ENCODE peak calls at places on chromosomes 13 and 19, in nine cellular contexts. V, X, D, K, W, B, E, L and N are unnamed samples.

GRCh38 chr19:57171551-57172081 is 4.3 kb upstream of the DUXA start:
- DNase-seq in V (peak; percentile 55), X (peak; percentile 39), D (no peak), K (peak; percentile 75), W (peak; percentile 17), B (peak; percentile 39), E (no peak), L (peak; percentile 34), N (peak; percentile 41)

GRCh38 chr13:102197193-102197592 is 204.7 kb downstream of the FGF14 start:
- DNase-seq in V (no peak), X (no peak), D (no peak), K (peak; percentile 45), W (peak; percentile 29), B (peak; percentile 8), E (no peak), L (no peak), N (peak; percentile 78)

GRCh38 chr19:30812099-30812684 is 440.0 kb downstream of the ZNF536 start:
- DNase-seq in V (no peak), X (no peak), D (no peak), K (no peak), W (no peak), B (no peak), E (no peak), L (no peak), N (no peak)

GRCh38 chr13:42350141-42350540 is 78.2 kb downstream of the AKAP11 start:
- DNase-seq in V (no peak), X (no peak), D (no peak), K (no peak), W (no peak), B (no peak), E (no peak), L (no peak), N (no peak)

GRCh38 chr13:72953391-72953960 is 105.3 kb upstream of the KLF5 start:
- DNase-seq in V (no peak), X (no peak), D (no peak), K (no peak), W (no peak), B (no peak), E (no peak), L (peak; percentile 29), N (no peak)

GRCh38 chr19:38229585-38230073 is 5.6 kb upstream of the DPF1 start:
- DNase-seq in V (peak; percentile 92), X (peak; percentile 43), D (peak; percentile 45), K (peak; percentile 79), W (peak; percentile 86), B (peak; percentile 91), E (peak; percentile 92), L (no peak), N (peak; percentile 91)

GRCh38 chr13:44867825-44868224 is 121.4 kb downstream of the NUFIP1 start:
- DNase-seq in V (peak; percentile 57), X (no peak), D (no peak), K (no peak), W (no peak), B (no peak), E (no peak), L (no peak), N (no peak)

GRCh38 chr19:17617807-17618192 is 62.4 kb downstream of the COLGALT1 start:
- DNase-seq in V (no peak), X (no peak), D (no peak), K (no peak), W (no peak), B (no peak), E (no peak), L (no peak), N (no peak)

GRCh38 chr13:107133950-107134349 is 566.0 kb upstream of the ARGLU1 start:
- DNase-seq in V (no peak), X (no peak), D (no peak), K (no peak), W (no peak), B (no peak), E (no peak), L (no peak), N (no peak)

GRCh38 chr13:31764556-31764955 is 25.2 kb downstream of the RXFP2 start:
- DNase-seq in V (no peak), X (no peak), D (no peak), K (no peak), W (peak; percentile 27), B (no peak), E (no peak), L (no peak), N (no peak)

GRCh38 chr13:29369060-29369743 is 226.3 kb downstream of the SLC7A1 start:
- DNase-seq in V (peak; percentile 54), X (no peak), D (no peak), K (peak; percentile 36), W (peak; percentile 23), B (peak; percentile 34), E (peak; percentile 45), L (no peak), N (peak; percentile 74)

GRCh38 chr13:102812616-102813287 is 13.8 kb downstream of the BIVM start:
- DNase-seq in V (peak; percentile 49), X (no peak), D (no peak), K (no peak), W (peak; percentile 55), B (peak; percentile 15), E (no peak), L (no peak), N (peak; percentile 49)

GRCh38 chr19:15245370-15246197 is 13.3 kb upstream of the EPHX3 start:
- DNase-seq in V (no peak), X (no peak), D (no peak), K (no peak), W (no peak), B (no peak), E (no peak), L (no peak), N (no peak)
- H3K4me1 ChIP-seq in V (no peaks in the 10 kb centered on the region), X (peaks cover 48% of the 10 kb centered on the region), D (peaks cover 19% of the 10 kb centered on the region), K (no peaks in the 10 kb centered on the region), W (peaks cover 42% of the 10 kb centered on the region), B (peaks cover 32% of the 10 kb centered on the region), E (no peaks in the 10 kb centered on the region), L (peaks cover 26% of the 10 kb centered on the region), N (peaks cover under 1% of the 10 kb centered on the region)

GRCh38 chr19:39708594-39708993 is 4.3 kb downstream of the LGALS14 start:
- DNase-seq in V (no peak), X (no peak), D (no peak), K (no peak), W (no peak), B (no peak), E (no peak), L (no peak), N (no peak)

GRCh38 chr19:39710333-39710890 is 6.1 kb downstream of the LGALS14 start:
- DNase-seq in V (no peak), X (no peak), D (no peak), K (no peak), W (no peak), B (no peak), E (no peak), L (no peak), N (no peak)

GRCh38 chr19:39704181-39705044 is at the start of gene LGALS14:
- DNase-seq in V (no peak), X (no peak), D (no peak), K (no peak), W (no peak), B (no peak), E (no peak), L (no peak), N (no peak)

GRCh38 chr19:39705578-39706188 is 1.4 kb downstream of the LGALS14 start:
- DNase-seq in V (peak; percentile 8), X (no peak), D (no peak), K (no peak), W (no peak), B (no peak), E (no peak), L (no peak), N (no peak)

DNA sequence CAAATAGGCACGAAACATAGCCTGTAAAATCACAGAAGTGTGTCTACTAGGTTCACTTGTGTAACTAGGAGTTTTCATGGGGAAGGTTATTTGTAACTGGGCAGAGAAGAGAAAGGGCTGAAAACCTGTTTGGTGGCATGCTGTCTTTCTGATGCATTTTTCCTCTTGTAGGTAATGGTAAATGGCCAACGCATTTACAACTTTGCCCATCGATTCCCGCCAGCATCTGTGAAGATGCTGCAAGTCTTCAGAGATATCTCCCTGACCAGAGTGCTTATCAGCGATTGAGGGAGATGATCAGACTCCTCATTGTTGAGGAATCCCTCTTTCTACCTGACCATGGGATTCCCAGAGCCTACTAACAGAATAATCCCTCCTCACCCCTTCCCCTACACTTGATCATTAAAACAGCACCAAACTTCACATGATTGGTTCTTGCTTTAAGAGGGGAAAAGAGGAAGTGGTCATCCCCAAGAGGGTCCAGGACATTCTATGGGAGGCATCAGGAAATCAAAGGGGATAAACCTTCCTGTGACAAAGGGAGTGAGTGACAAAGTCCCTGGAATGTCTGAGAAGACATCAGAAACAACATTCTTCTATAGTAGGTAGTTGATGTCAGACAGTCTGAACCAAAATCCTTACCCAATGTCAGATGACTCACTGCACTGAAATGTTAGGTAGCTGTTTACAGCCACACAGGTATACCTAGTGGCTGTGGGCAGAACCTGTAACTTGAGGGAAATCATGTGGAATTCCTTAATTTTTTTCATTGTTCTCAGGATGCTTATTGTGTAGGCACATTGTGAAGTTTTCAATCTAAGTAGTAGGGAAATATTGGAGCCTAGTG is 5.0 kb downstream of the LGALS14 start:
- DNase-seq in V (no peak), X (no peak), D (no peak), K (no peak), W (no peak), B (no peak), E (no peak), L (no peak), N (no peak)
- H3K4me1 ChIP-seq in V (no peaks in the 10 kb centered on the region), X (no peaks in the 10 kb centered on the region), D (no peaks in the 10 kb centered on the region), K (no peaks in the 10 kb centered on the region), W (no peaks in the 10 kb centered on the region), B (no peaks in the 10 kb centered on the region), E (no peaks in the 10 kb centered on the region), L (no peaks in the 10 kb centered on the region), N (no peaks in the 10 kb centered on the region)

GRCh38 chr19:13984875-13985741 is 21.0 kb downstream of the RFX1 start:
- DNase-seq in V (no peak), X (no peak), D (no peak), K (no peak), W (no peak), B (no peak), E (no peak), L (no peak), N (no peak)
- H3K4me1 ChIP-seq in V (peaks cover 13% of the 10 kb centered on the region), X (peaks cover 32% of the 10 kb centered on the region), D (peaks cover 8% of the 10 kb centered on the region), K (peaks cover 3% of the 10 kb centered on the region), W (peaks cover 7% of the 10 kb centered on the region), B (peaks cover 10% of the 10 kb centered on the region), E (no peaks in the 10 kb centered on the region), L (peaks cover 10% of the 10 kb centered on the region), N (peaks cover 23% of the 10 kb centered on the region)

GRCh38 chr13:46380242-46380641 is 6.8 kb downstream of the RUBCNL start:
- DNase-seq in V (no peak), X (no peak), D (no peak), K (no peak), W (no peak), B (no peak), E (no peak), L (no peak), N (no peak)
- H3K4me1 ChIP-seq in V (no peaks in the 10 kb centered on the region), X (no peaks in the 10 kb centered on the region), D (no peaks in the 10 kb centered on the region), K (no peaks in the 10 kb centered on the region), W (no peaks in the 10 kb centered on the region), B (no peaks in the 10 kb centered on the region), E (no peaks in the 10 kb centered on the region), L (no peaks in the 10 kb centered on the region), N (peaks cover 29% of the 10 kb centered on the region)

DNA sequence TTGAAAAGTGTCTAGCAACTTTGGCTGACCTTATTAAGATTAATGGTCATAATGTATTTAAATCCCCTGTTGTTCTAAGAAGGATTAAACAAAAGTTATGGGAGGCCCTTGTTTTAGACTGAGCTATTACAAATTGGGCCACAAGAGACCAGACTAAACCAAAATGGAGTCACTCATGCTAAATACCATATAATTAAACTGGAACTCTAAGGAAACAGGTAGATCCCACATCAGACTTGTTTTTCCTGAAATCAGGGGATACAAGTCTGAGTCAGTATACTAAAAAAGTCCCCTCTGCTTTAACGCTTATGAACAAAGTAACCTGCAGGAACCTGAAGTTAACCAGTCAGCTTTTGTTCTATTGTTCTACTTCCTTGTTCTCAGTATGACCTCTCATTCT is 305.9 kb upstream of the SGCG start:
- DNase-seq in V (no peak), X (no peak), D (no peak), K (no peak), W (no peak), B (no peak), E (no peak), L (no peak), N (no peak)
- H3K4me1 ChIP-seq in V (no peaks in the 10 kb centered on the region), X (no peaks in the 10 kb centered on the region), D (no peaks in the 10 kb centered on the region), K (no peaks in the 10 kb centered on the region), W (no peaks in the 10 kb centered on the region), B (no peaks in the 10 kb centered on the region), E (peaks cover 8% of the 10 kb centered on the region), L (no peaks in the 10 kb centered on the region), N (no peaks in the 10 kb centered on the region)